ENCODE peak calls at places on chromosomes 7 and 10, in five cellular contexts. B is pancreas, Y is cardiac fibroblast, Z is glutamatergic neuron, Q is dermis blood vessel endothelial cell. H is an unnamed sample.

GRCh38 chr10:110353244-110354119 is 48.8 kb upstream of the SMNDC1 start:
- DNase-seq in B (no peak), Y (peak; percentile 72), Z (no peak), Q (peak; percentile 82), H (peak; percentile 82)

GRCh38 chr7:147432068-147432467 is 1158.5 kb upstream of the C7orf33 start:
- DNase-seq in B (no peak), Y (peak; percentile 61), Z (no peak), Q (no peak), H (no peak)

GRCh38 chr10:28620251-28620650 is 57.1 kb upstream of the BAMBI start:
- DNase-seq in B (no peak), Y (no peak), Z (no peak), Q (no peak), H (no peak)

GRCh38 chr10:74117738-74118137 is 32.9 kb downstream of the AP3M1 start:
- DNase-seq in B (no peak), Y (no peak), Z (no peak), Q (no peak), H (no peak)

GRCh38 chr10:4229106-4229505 is 444.1 kb upstream of the KLF6 start:
- DNase-seq in B (no peak), Y (no peak), Z (no peak), Q (no peak), H (no peak)

GRCh38 chr7:2022021-2022409 is 210.7 kb downstream of the MAD1L1 start:
- DNase-seq in B (no peak), Y (no peak), Z (no peak), Q (no peak), H (no peak)

GRCh38 chr7:73452999-73453635 is 19.5 kb downstream of the FZD9 start:
- DNase-seq in B (no peak), Y (peak; percentile 9), Z (no peak), Q (no peak), H (no peak)

GRCh38 chr10:124164252-124164651 is 70.9 kb upstream of the CHST15 start:
- DNase-seq in B (no peak), Y (peak; percentile 18), Z (no peak), Q (no peak), H (no peak)

GRCh38 chr10:124152139-124152780 is 58.9 kb upstream of the CHST15 start:
- DNase-seq in B (no peak), Y (peak; percentile 88), Z (no peak), Q (peak; percentile 70), H (peak; percentile 82)

GRCh38 chr10:1050145-1050544 is 1.2 kb upstream of the IDI1 start:
- DNase-seq in B (no peak), Y (peak; percentile 54), Z (no peak), Q (peak; percentile 45), H (no peak)

GRCh38 chr7:137970263-137970975 is 31.5 kb downstream of the CREB3L2 start:
- DNase-seq in B (peak; percentile 34), Y (peak; percentile 83), Z (no peak), Q (peak; percentile 78), H (peak; percentile 82)

GRCh38 chr7:66267249-66267648 is 62.1 kb downstream of the TPST1 start:
- DNase-seq in B (no peak), Y (peak; percentile 95), Z (no peak), Q (no peak), H (peak; percentile 99)

GRCh38 chr7:131529617-131530016 is 26.8 kb downstream of the PODXL start:
- DNase-seq in B (no peak), Y (no peak), Z (no peak), Q (no peak), H (no peak)

GRCh38 chr7:14934831-14935230 is 32.3 kb upstream of the DGKB start:
- DNase-seq in B (no peak), Y (no peak), Z (no peak), Q (no peak), H (no peak)

GRCh38 chr10:3059974-3060373 is 7.4 kb upstream of the PFKP start:
- DNase-seq in B (no peak), Y (no peak), Z (no peak), Q (no peak), H (no peak)